ENCODE peak calls at places on chromosomes 4 and X, in six cellular contexts. One of them, this sample, is unnamed.

GRCh38 chr4:129246850-129247542 is 151.0 kb downstream of the C4orf33 start:
- DNase-seq in activated naive CD4-positive, alpha-beta T cell treated with anti-CD3 and anti-CD28 coated beads, Interleukin-2, amount 50 U/mL, for 72 hours: no peak
- DNase-seq in COR-L47: peak
- DNase-seq in adrenal gland: no peak
- DNase-seq in T-cell: no peak
- DNase-seq in left colon: no peak
- DNase-seq in this sample: no peak

GRCh38 chr4:173434226-173434625 is 35.3 kb upstream of the SCRG1 start:
- DNase-seq in COR-L47: no peak
- DNase-seq in adrenal gland: no peak
- DNase-seq in left colon: no peak
- DNase-seq in activated naive CD4-positive, alpha-beta T cell treated with anti-CD3 and anti-CD28 coated beads, Interleukin-2, amount 50 U/mL, for 72 hours: no peak
- DNase-seq in T-cell: no peak
- DNase-seq in this sample: no peak

GRCh38 chr4:138680251-138680650 is 335.3 kb upstream of the NOCT start:
- DNase-seq in T-cell: no peak
- DNase-seq in activated naive CD4-positive, alpha-beta T cell treated with anti-CD3 and anti-CD28 coated beads, Interleukin-2, amount 50 U/mL, for 72 hours: no peak
- DNase-seq in left colon: no peak
- DNase-seq in adrenal gland: no peak
- DNase-seq in COR-L47: no peak
- DNase-seq in this sample: no peak

GRCh38 chrX:153772608-153773217 is 8.1 kb upstream of the SRPK3 start:
- DNase-seq in left colon: no peak
- DNase-seq in T-cell: no peak
- DNase-seq in adrenal gland: no peak
- DNase-seq in COR-L47: no peak
- DNase-seq in activated naive CD4-positive, alpha-beta T cell treated with anti-CD3 and anti-CD28 coated beads, Interleukin-2, amount 50 U/mL, for 72 hours: peak
- DNase-seq in this sample: no peak

GRCh38 chr4:15479089-15479912 is 9.6 kb downstream of the CC2D2A start:
- DNase-seq in left colon: peak
- DNase-seq in activated naive CD4-positive, alpha-beta T cell treated with anti-CD3 and anti-CD28 coated beads, Interleukin-2, amount 50 U/mL, for 72 hours: no peak
- DNase-seq in COR-L47: peak
- DNase-seq in T-cell: no peak
- DNase-seq in adrenal gland: peak
- DNase-seq in this sample: no peak

GRCh38 chrX:97452283-97452682 is 568.6 kb downstream of the RPA4 start:
- DNase-seq in adrenal gland: no peak
- DNase-seq in COR-L47: no peak
- DNase-seq in activated naive CD4-positive, alpha-beta T cell treated with anti-CD3 and anti-CD28 coated beads, Interleukin-2, amount 50 U/mL, for 72 hours: no peak
- DNase-seq in T-cell: no peak
- DNase-seq in left colon: no peak
- DNase-seq in this sample: no peak

GRCh38 chr4:3226467-3226866 is 22.5 kb upstream of the MSANTD1 start:
- DNase-seq in T-cell: no peak
- DNase-seq in left colon: peak
- DNase-seq in adrenal gland: peak
- DNase-seq in COR-L47: no peak
- DNase-seq in activated naive CD4-positive, alpha-beta T cell treated with anti-CD3 and anti-CD28 coated beads, Interleukin-2, amount 50 U/mL, for 72 hours: no peak
- DNase-seq in this sample: no peak

GRCh38 chr4:46937493-46937892 is 28.4 kb upstream of the COX7B2 start:
- DNase-seq in activated naive CD4-positive, alpha-beta T cell treated with anti-CD3 and anti-CD28 coated beads, Interleukin-2, amount 50 U/mL, for 72 hours: no peak
- DNase-seq in adrenal gland: no peak
- DNase-seq in COR-L47: peak
- DNase-seq in left colon: no peak
- DNase-seq in T-cell: no peak
- DNase-seq in this sample: no peak

GRCh38 chr4:10015140-10015753 is 6.0 kb downstream of the SLC2A9 start:
- DNase-seq in adrenal gland: peak
- DNase-seq in T-cell: no peak
- DNase-seq in COR-L47: peak
- DNase-seq in left colon: peak
- DNase-seq in activated naive CD4-positive, alpha-beta T cell treated with anti-CD3 and anti-CD28 coated beads, Interleukin-2, amount 50 U/mL, for 72 hours: no peak
- DNase-seq in this sample: no peak

GRCh38 chr4:38062894-38063168 is 102.6 kb downstream of the PTTG2 start:
- DNase-seq in COR-L47: no peak
- DNase-seq in left colon: no peak
- DNase-seq in T-cell: no peak
- DNase-seq in activated naive CD4-positive, alpha-beta T cell treated with anti-CD3 and anti-CD28 coated beads, Interleukin-2, amount 50 U/mL, for 72 hours: no peak
- DNase-seq in adrenal gland: no peak
- DNase-seq in this sample: no peak

GRCh38 chr4:138741366-138741765 is 274.2 kb upstream of the NOCT start:
- DNase-seq in left colon: no peak
- DNase-seq in adrenal gland: no peak
- DNase-seq in COR-L47: no peak
- DNase-seq in T-cell: no peak
- DNase-seq in activated naive CD4-positive, alpha-beta T cell treated with anti-CD3 and anti-CD28 coated beads, Interleukin-2, amount 50 U/mL, for 72 hours: no peak
- DNase-seq in this sample: no peak

GRCh38 chrX:103211012-103211715 is 3.7 kb upstream of the BEX4 start:
- DNase-seq in left colon: peak
- DNase-seq in activated naive CD4-positive, alpha-beta T cell treated with anti-CD3 and anti-CD28 coated beads, Interleukin-2, amount 50 U/mL, for 72 hours: no peak
- DNase-seq in adrenal gland: peak
- DNase-seq in T-cell: peak
- DNase-seq in COR-L47: peak
- DNase-seq in this sample: no peak

GRCh38 chrX:115894087-115894486 is 276.5 kb upstream of the AGTR2 start:
- DNase-seq in activated naive CD4-positive, alpha-beta T cell treated with anti-CD3 and anti-CD28 coated beads, Interleukin-2, amount 50 U/mL, for 72 hours: no peak
- DNase-seq in left colon: no peak
- DNase-seq in COR-L47: peak
- DNase-seq in T-cell: no peak
- DNase-seq in adrenal gland: peak
- DNase-seq in this sample: no peak

GRCh38 chr4:41287005-41287404 is 30.3 kb downstream of the UCHL1 start:
- DNase-seq in left colon: no peak
- DNase-seq in activated naive CD4-positive, alpha-beta T cell treated with anti-CD3 and anti-CD28 coated beads, Interleukin-2, amount 50 U/mL, for 72 hours: no peak
- DNase-seq in T-cell: no peak
- DNase-seq in adrenal gland: no peak
- DNase-seq in COR-L47: no peak
- DNase-seq in this sample: no peak

GRCh38 chr4:73731968-73732610 is 8.3 kb upstream of the CXCL8 start:
- DNase-seq in T-cell: no peak
- DNase-seq in adrenal gland: no peak
- DNase-seq in COR-L47: no peak
- DNase-seq in activated naive CD4-positive, alpha-beta T cell treated with anti-CD3 and anti-CD28 coated beads, Interleukin-2, amount 50 U/mL, for 72 hours: no peak
- DNase-seq in left colon: no peak
- DNase-seq in this sample: no peak

GRCh38 chr4:138311771-138312535 is 69.8 kb upstream of the SLC7A11 start:
- DNase-seq in T-cell: no peak
- DNase-seq in adrenal gland: no peak
- DNase-seq in left colon: no peak
- DNase-seq in COR-L47: no peak
- DNase-seq in activated naive CD4-positive, alpha-beta T cell treated with anti-CD3 and anti-CD28 coated beads, Interleukin-2, amount 50 U/mL, for 72 hours: no peak
- DNase-seq in this sample: no peak

GRCh38 chr4:121788896-121789295 is 12.2 kb upstream of the EXOSC9 start:
- DNase-seq in COR-L47: no peak
- DNase-seq in activated naive CD4-positive, alpha-beta T cell treated with anti-CD3 and anti-CD28 coated beads, Interleukin-2, amount 50 U/mL, for 72 hours: no peak
- DNase-seq in T-cell: no peak
- DNase-seq in left colon: no peak
- DNase-seq in adrenal gland: no peak
- DNase-seq in this sample: no peak

GRCh38 chr4:71635094-71635493 is 148.8 kb downstream of the GC start:
- DNase-seq in COR-L47: no peak
- DNase-seq in activated naive CD4-positive, alpha-beta T cell treated with anti-CD3 and anti-CD28 coated beads, Interleukin-2, amount 50 U/mL, for 72 hours: no peak
- DNase-seq in adrenal gland: no peak
- DNase-seq in T-cell: no peak
- DNase-seq in left colon: no peak
- DNase-seq in this sample: no peak

This sample was measured in activated gamma-delta T cell.